ENCODE peak calls at places on chromosomes 12 and 14, in five cellular contexts. B, A, U, S and D are unnamed samples.

GRCh38 chr12:12721251-12721689 is 4.1 kb downstream of the CDKN1B start:
- DNase-seq in B (peak; percentile 61), A (peak; percentile 59), U (no peak), S (no peak), D (no peak)

GRCh38 chr12:29726321-29726692 is 57.4 kb downstream of the TMTC1 start:
- DNase-seq in B (no peak), A (no peak), U (no peak), S (no peak), D (no peak)

GRCh38 chr14:55073856-55074255 is 22.4 kb downstream of the MAPK1IP1L start:
- DNase-seq in B (no peak), A (no peak), U (no peak), S (no peak), D (no peak)

GRCh38 chr14:53534841-53535240 is 381.7 kb upstream of the DDHD1 start:
- DNase-seq in B (no peak), A (no peak), U (no peak), S (no peak), D (no peak)

GRCh38 chr12:122318607-122319311 is 52.5 kb upstream of the VPS33A start:
- DNase-seq in B (peak; percentile 17), A (no peak), U (no peak), S (peak; percentile 24), D (peak; percentile 83)

GRCh38 chr12:51590347-51591019 is 550 bp upstream of the SCN8A start:
- DNase-seq in B (no peak), A (peak; percentile 87), U (peak; percentile 76), S (peak; percentile 27), D (no peak)

GRCh38 chr12:110647669-110648068 is 33.7 kb downstream of the TCTN1 start:
- DNase-seq in B (no peak), A (no peak), U (peak; percentile 61), S (no peak), D (no peak)

GRCh38 chr14:52402812-52403526 is 88.9 kb downstream of the PTGER2 start:
- DNase-seq in B (peak; percentile 30), A (no peak), U (peak; percentile 45), S (no peak), D (no peak)

GRCh38 chr12:118033331-118033730 is 16.8 kb downstream of the RFC5 start:
- DNase-seq in B (peak; percentile 35), A (no peak), U (no peak), S (no peak), D (no peak)

GRCh38 chr12:47340391-47341015 is 260.7 kb upstream of the AMIGO2 start:
- DNase-seq in B (no peak), A (no peak), U (no peak), S (no peak), D (no peak)

GRCh38 chr12:29054790-29055663 is 94.1 kb upstream of the FAR2 start:
- DNase-seq in B (no peak), A (no peak), U (no peak), S (no peak), D (no peak)

GRCh38 chr12:104570174-104570907 is 113.6 kb downstream of the CHST11 start:
- DNase-seq in B (no peak), A (no peak), U (peak; percentile 28), S (no peak), D (no peak)

GRCh38 chr12:104571328-104571727 is 114.6 kb downstream of the CHST11 start:
- DNase-seq in B (peak; percentile 35), A (no peak), U (peak; percentile 81), S (no peak), D (no peak)

GRCh38 chr12:104568881-104569280 is 112.1 kb downstream of the CHST11 start:
- DNase-seq in B (no peak), A (no peak), U (no peak), S (no peak), D (no peak)

GRCh38 chr12:104567832-104568490 is 111.2 kb downstream of the CHST11 start:
- DNase-seq in B (no peak), A (no peak), U (no peak), S (no peak), D (no peak)

GRCh38 chr12:104569348-104570173 is 112.8 kb downstream of the CHST11 start:
- DNase-seq in B (no peak), A (no peak), U (peak; percentile 91), S (no peak), D (no peak)
- H3K4me3 ChIP-seq in B (no peak overlapping the region), A (no peak overlapping the region), U (peak overlapping the region; percentile 6), S (no peak overlapping the region), D (no peak overlapping the region)

GRCh38 chr14:36105401-36105800 is 71.1 kb downstream of the PTCSC3 start:
- DNase-seq in B (peak; percentile 72), A (peak; percentile 41), U (no peak), S (no peak), D (no peak)
- TF ChIP-seq CTCF in B (peak; percentile 34), A (peak; percentile 20), U (peak; percentile 5), S (peak; percentile 11), D (no peak)

DNA sequence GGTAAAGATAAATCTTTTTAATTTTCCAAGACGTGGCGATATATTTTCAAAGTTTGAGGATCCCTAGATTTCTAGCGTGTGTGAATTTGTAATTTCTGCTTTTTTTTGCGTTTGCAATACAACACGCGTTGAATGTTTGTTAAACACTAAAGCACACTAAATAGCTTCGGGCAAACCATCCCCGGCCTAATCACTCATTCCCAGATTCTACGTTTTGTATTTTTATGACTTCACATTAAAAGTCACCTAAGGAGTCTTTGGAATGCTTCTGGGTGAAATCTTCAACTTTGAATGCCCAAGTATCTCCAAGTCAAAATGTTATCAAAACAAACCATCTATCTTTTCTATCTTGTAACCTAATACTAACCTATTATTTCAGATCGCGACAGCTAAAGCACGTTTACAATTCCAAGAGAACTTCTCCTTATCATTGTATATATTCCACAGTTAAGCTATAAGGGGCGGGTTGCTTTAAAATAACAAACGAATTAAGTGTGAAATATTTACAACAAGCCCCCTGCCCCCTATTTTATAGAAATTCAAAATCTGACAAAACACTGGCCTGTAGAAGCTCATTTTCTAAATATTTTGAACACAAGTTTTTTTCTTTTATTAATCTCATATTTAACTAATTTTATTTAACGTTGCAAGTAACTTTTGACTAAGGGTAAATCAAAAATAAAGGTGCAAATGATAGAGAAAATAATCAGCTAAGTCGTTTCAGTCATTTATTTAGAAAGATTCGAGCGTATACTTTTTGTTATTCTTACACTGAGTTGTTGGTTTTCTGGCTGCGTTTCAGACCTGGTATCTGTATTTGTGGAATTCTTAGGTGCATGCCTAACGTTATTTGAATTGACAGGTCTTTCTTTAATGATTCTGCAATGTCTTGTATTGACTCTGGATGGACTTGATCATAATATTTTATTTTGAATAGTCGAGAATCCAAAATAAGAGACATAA is 1.2 kb downstream of the ALX1 start:
- DNase-seq in B (peak; percentile 18), A (no peak), U (no peak), S (no peak), D (no peak)
- H3K4me3 ChIP-seq in B (no peak overlapping the region), A (peak overlapping the region; percentile 48), U (no peak overlapping the region), S (no peak overlapping the region), D (peak overlapping the region; percentile 59)

DNA sequence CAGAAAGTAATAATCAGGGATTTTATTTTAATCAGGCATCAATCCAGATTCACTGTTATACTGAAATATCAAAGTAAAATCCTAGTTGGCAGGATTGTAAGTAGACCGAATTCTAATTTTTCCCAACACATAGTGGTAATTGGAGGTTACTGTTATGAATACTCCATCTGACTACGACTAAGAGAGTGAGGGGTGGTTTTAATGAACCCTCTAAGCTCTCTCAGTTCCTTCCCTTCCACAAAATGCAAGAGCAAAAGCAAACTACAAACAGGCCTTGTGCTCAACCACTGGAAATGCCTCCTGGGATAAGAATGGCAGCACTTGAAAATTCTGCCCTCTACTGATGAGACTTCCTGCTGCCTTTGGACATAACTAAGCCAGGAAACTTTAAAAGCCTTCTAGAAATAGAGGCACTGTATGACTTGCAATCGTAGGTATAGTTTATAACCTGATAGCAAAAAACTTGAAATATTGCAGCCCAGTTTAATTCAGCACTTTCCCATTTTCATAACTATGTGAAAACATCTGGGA is 184.8 kb downstream of the SLC16A7 start:
- DNase-seq in B (peak; percentile 63), A (no peak), U (peak; percentile 23), S (no peak), D (no peak)
- TF ChIP-seq CTCF in B (peak; percentile 65), A (peak; percentile 16), U (peak; percentile 16), S (peak; percentile 58), D (peak; percentile 20)

GRCh38 chr12:62862259-62862881 is 72.6 kb downstream of the PPM1H start:
- DNase-seq in B (peak; percentile 74), A (no peak), U (no peak), S (no peak), D (no peak)

GRCh38 chr12:62860501-62861156 is 74.3 kb downstream of the PPM1H start:
- DNase-seq in B (no peak), A (no peak), U (no peak), S (no peak), D (no peak)

GRCh38 chr12:62861586-62861985 is 73.4 kb downstream of the PPM1H start:
- DNase-seq in B (no peak), A (no peak), U (no peak), S (no peak), D (no peak)

GRCh38 chr12:62859203-62859799 is 75.6 kb downstream of the PPM1H start:
- DNase-seq in B (no peak), A (no peak), U (no peak), S (no peak), D (no peak)

DNA sequence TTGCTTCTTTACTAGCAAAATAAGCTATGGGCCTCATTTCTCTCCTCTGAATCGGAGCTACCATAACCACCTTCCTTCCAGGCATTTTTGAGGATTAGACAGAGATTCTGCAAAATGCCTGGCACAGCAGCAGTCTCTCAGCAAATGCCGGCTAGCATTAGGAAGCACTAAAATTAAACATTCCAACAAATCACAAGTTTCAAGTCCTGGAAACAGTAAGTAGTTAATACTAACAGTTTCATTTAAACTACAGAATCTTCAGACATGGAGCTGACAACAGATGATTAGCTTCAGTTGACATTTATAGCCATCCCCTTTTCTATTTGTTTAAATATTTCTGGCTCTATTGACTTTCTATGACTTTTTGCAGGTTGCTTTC is 73.8 kb downstream of the PPM1H start:
- DNase-seq in B (no peak), A (no peak), U (no peak), S (no peak), D (no peak)
- H3K4me3 ChIP-seq in B (no peak overlapping the region), A (no peak overlapping the region), U (no peak overlapping the region), S (no peak overlapping the region), D (no peak overlapping the region)

GRCh38 chr14:89279649-89280232 is 137.3 kb downstream of the FOXN3 start:
- DNase-seq in B (no peak), A (no peak), U (no peak), S (no peak), D (no peak)
- TF ChIP-seq CTCF in B (no peak), A (no peak), U (no peak), S (no peak), D (no peak)

GRCh38 chr12:57852620-57853509 is 6.3 kb upstream of the CTDSP2 start:
- DNase-seq in B (no peak), A (no peak), U (no peak), S (no peak), D (no peak)

GRCh38 chr12:57851552-57852186 is 5.1 kb upstream of the CTDSP2 start:
- DNase-seq in B (no peak), A (no peak), U (no peak), S (no peak), D (no peak)

GRCh38 chr12:57850924-57851323 is 4.4 kb upstream of the CTDSP2 start:
- DNase-seq in B (no peak), A (no peak), U (peak; percentile 36), S (no peak), D (no peak)

GRCh38 chr12:57853864-57854556 is 7.5 kb upstream of the CTDSP2 start:
- DNase-seq in B (peak; percentile 58), A (no peak), U (no peak), S (no peak), D (no peak)

DNA sequence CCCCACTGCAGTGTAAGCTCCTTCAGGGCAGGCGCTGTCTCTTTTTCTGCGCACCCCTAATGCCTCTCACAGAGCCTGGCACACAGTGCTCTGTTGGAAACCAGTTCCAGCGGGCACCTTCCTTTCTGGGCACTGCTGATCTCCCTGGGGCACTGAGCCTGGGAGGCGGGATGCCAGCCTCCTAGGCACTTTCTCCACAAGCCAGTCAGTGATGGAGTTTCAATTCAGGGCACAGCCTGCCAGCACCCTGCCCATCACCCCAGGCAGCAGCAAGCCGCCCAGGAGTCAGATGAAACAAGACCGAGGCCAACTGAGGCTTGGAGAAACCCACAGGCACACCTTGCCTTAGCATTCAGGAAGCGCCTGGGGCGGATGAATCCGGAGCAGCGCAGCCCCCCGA is 5.7 kb upstream of the CTDSP2 start:
- DNase-seq in B (no peak), A (no peak), U (no peak), S (no peak), D (no peak)
- H3K4me3 ChIP-seq in B (peak overlapping the region; percentile 12), A (no peak overlapping the region), U (no peak overlapping the region), S (no peak overlapping the region), D (no peak overlapping the region)